ENCODE peak calls at places on chromosomes 7 and 10, in eight cellular contexts. S, U, T, H, O, E, L and K are unnamed samples.

GRCh38 chr7:29332027-29332806 is 137.6 kb downstream of the CHN2 start:
- DNase-seq in S (no peak), U (no peak), T (no peak), H (no peak), O (no peak), E (no peak), L (no peak), K (no peak)

GRCh38 chr10:128210215-128211063 is 84.2 kb upstream of the MKI67 start:
- DNase-seq in S (no peak), U (peak), T (peak), H (peak), O (peak), E (peak), L (peak), K (peak)

GRCh38 chr10:17354781-17355180 is 99.6 kb downstream of the ST8SIA6 start:
- DNase-seq in S (no peak), U (no peak), T (peak), H (no peak), O (no peak), E (no peak), L (no peak), K (no peak)

GRCh38 chr10:126511917-126512487 is 123.7 kb upstream of the ADAM12 start:
- DNase-seq in S (no peak), U (no peak), T (no peak), H (no peak), O (no peak), E (no peak), L (no peak), K (no peak)

GRCh38 chr7:105205592-105206211 is 183.0 kb downstream of the SRPK2 start:
- DNase-seq in S (no peak), U (peak), T (no peak), H (no peak), O (no peak), E (no peak), L (peak), K (no peak)

GRCh38 chr10:97713351-97713827 is at the start of gene MARVELD1:
- DNase-seq in S (peak), U (no peak), T (peak), H (peak), O (no peak), E (peak), L (no peak), K (peak)

GRCh38 chr10:113709221-113709838 is 29.6 kb downstream of the CASP7 start:
- DNase-seq in S (no peak), U (no peak), T (peak), H (no peak), O (no peak), E (no peak), L (no peak), K (no peak)

GRCh38 chr10:11724938-11725776 is 17.0 kb upstream of the ECHDC3 start:
- DNase-seq in S (peak), U (peak), T (peak), H (no peak), O (no peak), E (peak), L (peak), K (peak)

GRCh38 chr7:78006063-78006755 is 207.6 kb downstream of the PHTF2 start:
- DNase-seq in S (no peak), U (no peak), T (no peak), H (no peak), O (no peak), E (no peak), L (no peak), K (no peak)

GRCh38 chr7:91191771-91192170 is 72.5 kb upstream of the FZD1 start:
- DNase-seq in S (no peak), U (no peak), T (no peak), H (no peak), O (no peak), E (no peak), L (no peak), K (no peak)

GRCh38 chr10:66252986-66253385 is 672.9 kb upstream of the LRRTM3 start:
- DNase-seq in S (no peak), U (no peak), T (no peak), H (no peak), O (no peak), E (no peak), L (no peak), K (no peak)

GRCh38 chr7:115230882-115231508 is 309.1 kb downstream of the MDFIC start:
- DNase-seq in S (no peak), U (no peak), T (peak), H (no peak), O (no peak), E (peak), L (peak), K (no peak)

GRCh38 chr10:86355571-86356038 is 11.0 kb downstream of the GRID1 start:
- DNase-seq in S (peak), U (no peak), T (no peak), H (no peak), O (no peak), E (no peak), L (no peak), K (no peak)

GRCh38 chr10:5547934-5548660 is 23.3 kb downstream of the CALML3 start:
- DNase-seq in S (no peak), U (no peak), T (no peak), H (peak), O (no peak), E (peak), L (no peak), K (no peak)

GRCh38 chr7:14219125-14219524 is 229.7 kb upstream of the ETV1 start:
- DNase-seq in S (no peak), U (no peak), T (no peak), H (no peak), O (no peak), E (no peak), L (no peak), K (no peak)

GRCh38 chr10:21627331-21627730 is 93.3 kb downstream of the MLLT10 start:
- DNase-seq in S (no peak), U (no peak), T (no peak), H (no peak), O (no peak), E (no peak), L (no peak), K (no peak)

GRCh38 chr10:21372651-21373410 is 152.7 kb downstream of the SKIDA1 start:
- DNase-seq in S (no peak), U (peak), T (peak), H (peak), O (no peak), E (peak), L (peak), K (no peak)

GRCh38 chr7:25294624-25295023 is 66.3 kb upstream of the NPVF start:
- DNase-seq in S (no peak), U (no peak), T (no peak), H (no peak), O (no peak), E (no peak), L (no peak), K (no peak)

GRCh38 chr10:89946106-89946505 is 244.7 kb downstream of the KIF20B start:
- DNase-seq in S (no peak), U (no peak), T (no peak), H (no peak), O (no peak), E (no peak), L (no peak), K (no peak)

GRCh38 chr7:110856704-110857103 is 234.2 kb upstream of the LRRN3 start:
- DNase-seq in S (no peak), U (no peak), T (no peak), H (no peak), O (no peak), E (no peak), L (no peak), K (no peak)

GRCh38 chr7:90119178-90119971 is 34.9 kb upstream of the STEAP1 start:
- DNase-seq in S (no peak), U (peak), T (no peak), H (peak), O (no peak), E (no peak), L (no peak), K (no peak)

GRCh38 chr10:131230641-131231322 is 80.7 kb downstream of the TCERG1L start:
- DNase-seq in S (no peak), U (no peak), T (no peak), H (no peak), O (no peak), E (no peak), L (no peak), K (no peak)

GRCh38 chr10:83692196-83692595 is 447.1 kb upstream of the GHITM start:
- DNase-seq in S (no peak), U (no peak), T (no peak), H (no peak), O (no peak), E (no peak), L (no peak), K (no peak)

GRCh38 chr7:70456729-70457128 is 675.2 kb upstream of the GALNT17 start:
- DNase-seq in S (no peak), U (peak), T (no peak), H (no peak), O (no peak), E (no peak), L (no peak), K (no peak)

GRCh38 chr10:17115683-17116082 is 13.9 kb downstream of the CUBN start:
- DNase-seq in S (no peak), U (no peak), T (no peak), H (no peak), O (no peak), E (no peak), L (no peak), K (no peak)

GRCh38 chr7:55970561-55970960 is 6.2 kb downstream of the NIPSNAP2 start:
- DNase-seq in S (no peak), U (no peak), T (no peak), H (no peak), O (no peak), E (no peak), L (no peak), K (no peak)